ENCODE peak calls at places on chromosomes 16 and 17, in eight cellular contexts. B is RWPE1, L is aorta, N is GM13977, P is hepatic stellate cell, K is Peyer's patch, T is GM13976, Q is ELR. X is an unnamed sample.
A peak's percentile ranks its signal among the peaks of the same experiment; 100 is the strongest.

GRCh38 chr16:55515110-55515509 is 6.2 kb downstream of the LPCAT2 start:
- DNase-seq in Q (peak; percentile 78), T (no peak), P (no peak), N (no peak), K (no peak), B (no peak), L (no peak), X (no peak)

GRCh38 chr17:71118039-71118438 is 948.7 kb downstream of the KCNJ2 start:
- DNase-seq in T (no peak), N (no peak), P (no peak), Q (peak; percentile 59), L (no peak), B (peak; percentile 70), K (no peak), X (peak; percentile 60)

GRCh38 chr17:67995568-67996191 is 589 bp downstream of the C17orf58 start:
- DNase-seq in N (peak; percentile 51), K (peak; percentile 54), Q (peak; percentile 47), T (peak; percentile 56), B (peak; percentile 11), L (peak; percentile 80), P (peak; percentile 34), X (peak; percentile 56)

GRCh38 chr17:83194761-83195329 is 115.4 kb downstream of the METRNL start:
- DNase-seq in B (no peak), Q (peak; percentile 71), L (peak; percentile 84), T (no peak), N (no peak), K (no peak), P (no peak), X (no peak)

GRCh38 chr17:9363440-9364350 is 211.9 kb downstream of the STX8 start:
- DNase-seq in T (no peak), L (no peak), K (no peak), B (peak; percentile 49), Q (peak; percentile 87), N (no peak), P (no peak), X (no peak)

GRCh38 chr17:73798111-73798748 is 154.0 kb upstream of the SDK2 start:
- DNase-seq in N (no peak), P (no peak), L (no peak), Q (peak; percentile 55), K (no peak), B (peak; percentile 95), T (no peak), X (no peak)

GRCh38 chr17:7114875-7115614 is 423 bp upstream of the ASGR2 start:
- DNase-seq in L (peak; percentile 57), K (no peak), Q (no peak), P (no peak), B (no peak), T (no peak), N (no peak), X (no peak)

GRCh38 chr16:1708768-1709180 is 2.8 kb downstream of the MAPK8IP3 start:
- DNase-seq in Q (peak; percentile 37), N (no peak), K (no peak), T (no peak), L (no peak), B (no peak), P (no peak), X (peak; percentile 75)

GRCh38 chr17:73420897-73421296 is 109.1 kb upstream of the CDC42EP4 start:
- DNase-seq in T (no peak), B (peak; percentile 91), Q (peak; percentile 88), P (peak; percentile 36), N (no peak), L (peak; percentile 24), K (no peak), X (no peak)

GRCh38 chr17:45172541-45173286 is 11.0 kb downstream of the HEXIM2 start:
- DNase-seq in K (peak; percentile 73), L (peak; percentile 90), B (peak; percentile 89), T (peak; percentile 62), P (no peak), Q (peak; percentile 79), N (peak; percentile 70), X (peak; percentile 95)

GRCh38 chr16:24800586-24800985 is 45.2 kb upstream of the SLC5A11 start:
- DNase-seq in L (no peak), Q (peak; percentile 52), T (no peak), K (no peak), P (no peak), B (peak; percentile 53), N (no peak), X (peak; percentile 23)

GRCh38 chr16:3575491-3575890 is 1.7 kb downstream of the NLRC3 start:
- DNase-seq in N (no peak), Q (no peak), B (no peak), P (no peak), K (no peak), T (no peak), L (no peak), X (no peak)

GRCh38 chr16:2490190-2491105 is 15.5 kb downstream of the TBC1D24 start:
- DNase-seq in B (no peak), L (no peak), Q (no peak), T (no peak), P (no peak), K (no peak), N (no peak), X (peak; percentile 85)

GRCh38 chr17:70492368-70492767 is 323.0 kb downstream of the KCNJ2 start:
- DNase-seq in K (no peak), P (no peak), L (no peak), N (no peak), T (no peak), Q (no peak), B (no peak), X (no peak)

GRCh38 chr16:50247906-50248608 is 18.3 kb upstream of the ADCY7 start:
- DNase-seq in L (peak; percentile 50), B (no peak), K (no peak), N (no peak), T (no peak), Q (no peak), P (no peak), X (no peak)

GRCh38 chr17:48770954-48771353 is 42.4 kb upstream of the HOXB13 start:
- DNase-seq in K (no peak), Q (no peak), P (no peak), B (no peak), T (no peak), N (no peak), L (no peak), X (peak; percentile 16)

GRCh38 chr17:292531-293382 is 59.9 kb downstream of the RPH3AL start:
- DNase-seq in L (peak; percentile 57), P (no peak), B (no peak), K (no peak), T (no peak), N (no peak), Q (no peak), X (no peak)

GRCh38 chr17:82202981-82203380 is 9.7 kb downstream of the CCDC57 start:
- DNase-seq in Q (no peak), N (no peak), L (no peak), B (no peak), P (no peak), K (no peak), T (no peak), X (no peak)

GRCh38 chr17:32873114-32873513 is 3.8 kb downstream of the MYO1D start:
- DNase-seq in P (no peak), N (no peak), Q (no peak), K (no peak), L (no peak), B (no peak), T (no peak), X (no peak)

GRCh38 chr16:77945126-77945525 is 77.2 kb upstream of the CLEC3A start:
- DNase-seq in T (no peak), P (no peak), L (no peak), N (no peak), K (no peak), Q (no peak), B (no peak), X (no peak)

GRCh38 chr17:44170499-44171201 is at the start of gene ASB16:
- DNase-seq in N (no peak), Q (no peak), P (peak; percentile 80), T (no peak), K (no peak), L (no peak), B (no peak), X (peak; percentile 70)

GRCh38 chr17:46811978-46812583 is 6.4 kb downstream of the WNT3 start:
- DNase-seq in P (no peak), K (no peak), B (peak; percentile 49), Q (peak; percentile 51), L (no peak), N (no peak), T (no peak), X (peak; percentile 91)

GRCh38 chr17:72725432-72726068 is 366.9 kb downstream of the SLC39A11 start:
- DNase-seq in N (peak; percentile 42), K (peak; percentile 78), T (peak; percentile 55), B (peak; percentile 48), L (no peak), Q (peak; percentile 78), P (peak; percentile 43), X (peak; percentile 82)

GRCh38 chr16:35195173-35195863 is 1735.9 kb downstream of the TP53TG3F start:
- DNase-seq in P (no peak), Q (no peak), B (no peak), L (no peak), K (no peak), T (no peak), N (no peak), X (no peak)

GRCh38 chr17:75816693-75817092 is 27.5 kb downstream of the UNC13D start:
- DNase-seq in P (no peak), K (no peak), B (no peak), T (no peak), L (no peak), Q (no peak), N (no peak), X (no peak)

GRCh38 chr16:78663690-78664089 is 564.2 kb downstream of the WWOX start:
- DNase-seq in T (no peak), B (no peak), Q (no peak), P (no peak), N (no peak), K (no peak), L (no peak), X (no peak)

X was measured in left kidney.